ENCODE peak calls at places on chromosomes 6 and 20, in seven cellular contexts. O is Caco-2; S is tibial artery; A is CD8-positive, alpha-beta memory T cell; P is upper lobe of right lung; X is body of pancreas; J is colonic mucosa. T is an unnamed sample.

GRCh38 chr6:10305740-10306423 is 109.0 kb downstream of the TFAP2A start:
- DNase-seq in O (no peak), S (no peak), A (no peak), P (no peak), X (no peak), J (no peak), T (no peak)

GRCh38 chr20:57498425-57499400 is 26.2 kb downstream of the CTCFL start:
- DNase-seq in O (peak; percentile 65), S (no peak), A (no peak), P (no peak), X (no peak), J (peak; percentile 40), T (no peak)

GRCh38 chr6:126812651-126813050 is 305.8 kb upstream of the RSPO3 start:
- DNase-seq in O (no peak), S (no peak), A (no peak), P (no peak), X (no peak), J (no peak), T (no peak)

GRCh38 chr6:1812487-1812886 is 202.8 kb downstream of the FOXC1 start:
- DNase-seq in O (no peak), S (no peak), A (no peak), P (no peak), X (no peak), J (no peak), T (no peak)

GRCh38 chr6:126148853-126149252 is 162.5 kb downstream of the TRMT11 start:
- DNase-seq in O (no peak), S (no peak), A (no peak), P (no peak), X (no peak), J (no peak), T (no peak)

GRCh38 chr6:81766482-81767069 is 14.1 kb upstream of the TENT5A start:
- DNase-seq in O (no peak), S (no peak), A (no peak), P (no peak), X (no peak), J (peak; percentile 48), T (no peak)

GRCh38 chr6:1387632-1388031 is 1.7 kb upstream of the FOXF2 start:
- DNase-seq in O (no peak), S (no peak), A (no peak), P (no peak), X (no peak), J (no peak), T (no peak)

GRCh38 chr6:73121421-73121993 is 103.8 kb downstream of the KHDC1L start:
- DNase-seq in O (peak; percentile 5), S (no peak), A (no peak), P (no peak), X (no peak), J (no peak), T (no peak)

GRCh38 chr20:13430346-13431002 is 208.3 kb downstream of the TASP1 start:
- DNase-seq in O (peak; percentile 41), S (no peak), A (no peak), P (no peak), X (no peak), J (no peak), T (no peak)

DNA sequence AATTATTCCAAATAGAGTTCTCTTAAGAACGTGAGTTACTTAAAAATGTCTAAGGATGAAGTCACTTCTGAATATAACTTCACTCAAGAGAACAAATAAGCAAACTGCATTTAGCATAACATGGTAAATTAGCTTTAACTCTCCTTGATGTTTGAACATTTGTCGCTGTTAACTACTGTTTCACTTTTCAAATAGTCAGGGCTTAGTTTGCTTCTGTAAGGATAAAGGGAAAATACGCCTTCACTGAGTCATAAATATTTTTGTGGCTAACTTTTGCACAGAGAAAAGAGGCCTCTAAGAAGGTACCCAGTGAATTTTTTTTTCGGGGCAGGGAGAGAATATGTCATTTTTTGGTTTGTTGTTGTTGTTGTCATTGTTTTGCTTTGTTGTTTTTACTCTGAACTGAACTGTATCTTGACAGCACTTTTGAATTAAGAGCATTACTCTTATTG is 8.1 kb downstream of the PTPN1 start:
- DNase-seq in O (no peak), S (no peak), A (no peak), P (no peak), X (no peak), J (no peak), T (no peak)
- H3K4me1 ChIP-seq in O (peaks cover 19% of the 10 kb centered on the region), S (no peaks in the 10 kb centered on the region), A (peaks cover 98% of the 10 kb centered on the region), P (peaks cover 75% of the 10 kb centered on the region), X (peaks cover 9% of the 10 kb centered on the region), J (peaks cover 28% of the 10 kb centered on the region), T (peaks cover 55% of the 10 kb centered on the region)

GRCh38 chr6:33212857-33213165 is 4.5 kb downstream of the RING1 start:
- DNase-seq in O (no peak), S (no peak), A (no peak), P (no peak), X (no peak), J (no peak), T (no peak)
- H3K27me3 ChIP-seq in O (no peaks in the 10 kb centered on the region), S (no peaks in the 10 kb centered on the region), A (no peaks in the 10 kb centered on the region), P (no peaks in the 10 kb centered on the region), X (no peaks in the 10 kb centered on the region), J (no peaks in the 10 kb centered on the region), T (peaks cover 18% of the 10 kb centered on the region)

GRCh38 chr6:24845578-24845977 is 46.9 kb upstream of the ARMH2 start:
- DNase-seq in O (no peak), S (no peak), A (no peak), P (no peak), X (no peak), J (no peak), T (no peak)
- H3K4me1 ChIP-seq in O (no peaks in the 10 kb centered on the region), S (no peaks in the 10 kb centered on the region), A (peaks cover 40% of the 10 kb centered on the region), P (no peaks in the 10 kb centered on the region), X (peaks cover 19% of the 10 kb centered on the region), J (no peaks in the 10 kb centered on the region), T (no peaks in the 10 kb centered on the region)

GRCh38 chr6:95083506-95083905 is 493.8 kb upstream of the MANEA start:
- DNase-seq in O (no peak), S (no peak), A (no peak), P (peak; percentile 36), X (no peak), J (no peak), T (no peak)
- H3K27me3 ChIP-seq in O (no peaks in the 10 kb centered on the region), S (no peaks in the 10 kb centered on the region), A (no peaks in the 10 kb centered on the region), P (no peaks in the 10 kb centered on the region), X (no peaks in the 10 kb centered on the region), J (no peaks in the 10 kb centered on the region), T (no peaks in the 10 kb centered on the region)

DNA sequence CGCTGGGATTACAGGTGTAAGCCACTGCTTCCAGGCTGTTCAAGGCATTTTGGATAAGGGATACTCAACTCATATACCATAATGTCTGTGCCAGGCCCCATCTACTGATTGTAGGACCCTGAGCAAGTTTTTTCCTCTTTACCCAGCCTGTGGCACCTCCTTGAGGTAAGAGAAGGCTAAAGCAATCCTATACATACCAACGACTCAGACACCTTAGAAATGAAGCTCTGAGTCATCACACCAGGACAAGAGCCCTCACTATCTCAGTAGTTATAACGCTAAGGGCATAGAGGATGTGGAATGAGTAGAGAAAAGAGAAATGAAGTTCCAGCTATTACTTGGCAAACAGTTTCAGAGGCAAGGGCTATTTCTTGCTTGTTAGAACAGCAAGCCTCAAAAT is 16.9 kb downstream of the NDRG3 start:
- DNase-seq in O (peak; percentile 42), S (no peak), A (no peak), P (no peak), X (no peak), J (no peak), T (no peak)
- H3K4me1 ChIP-seq in O (no peaks in the 10 kb centered on the region), S (no peaks in the 10 kb centered on the region), A (peaks cover 7% of the 10 kb centered on the region), P (no peaks in the 10 kb centered on the region), X (no peaks in the 10 kb centered on the region), J (no peaks in the 10 kb centered on the region), T (no peaks in the 10 kb centered on the region)

DNA sequence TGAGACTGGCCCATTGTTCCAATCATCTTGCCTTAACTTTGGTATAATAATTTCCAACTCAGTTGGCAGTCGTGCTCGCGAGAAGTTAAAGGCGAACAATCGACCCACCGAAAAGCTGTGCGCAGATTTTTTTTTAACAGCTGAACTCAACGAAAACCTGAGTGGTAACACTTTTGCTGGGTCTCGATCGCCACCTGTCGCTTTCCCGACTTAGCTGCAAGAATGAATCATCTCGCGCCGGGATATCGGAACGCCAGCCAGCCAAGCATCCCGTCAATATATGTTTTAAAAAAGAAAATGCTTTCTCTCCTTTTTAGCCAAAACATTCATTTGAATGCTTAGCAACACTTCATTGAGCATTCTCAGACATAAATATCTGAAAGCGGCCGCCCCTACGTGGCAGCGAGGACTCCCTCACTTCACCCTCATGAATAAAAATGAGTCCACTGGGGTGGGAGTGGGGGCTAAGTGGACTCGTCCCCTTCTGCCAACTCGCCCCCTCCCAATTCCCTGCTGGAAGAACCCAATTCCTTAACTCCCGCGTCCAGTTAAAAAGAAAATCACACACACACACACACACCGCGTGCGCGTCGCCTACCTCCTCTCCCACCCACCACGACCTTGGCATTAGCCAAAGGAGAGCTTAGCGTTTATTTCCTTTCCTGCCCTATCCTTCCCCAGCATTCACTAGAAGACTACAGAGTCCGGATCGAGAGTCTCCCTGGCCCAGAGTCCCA is 1.5 kb downstream of the COL12A1 start:
- DNase-seq in O (peak; percentile 82), S (peak; percentile 72), A (no peak), P (peak; percentile 75), X (peak; percentile 78), J (peak; percentile 66), T (peak; percentile 72)
- H3K27me3 ChIP-seq in O (no peaks in the 10 kb centered on the region), S (no peaks in the 10 kb centered on the region), A (peaks cover 49% of the 10 kb centered on the region), P (peaks cover 72% of the 10 kb centered on the region), X (peaks cover 32% of the 10 kb centered on the region), J (peaks cover 54% of the 10 kb centered on the region), T (peaks cover 87% of the 10 kb centered on the region)

DNA sequence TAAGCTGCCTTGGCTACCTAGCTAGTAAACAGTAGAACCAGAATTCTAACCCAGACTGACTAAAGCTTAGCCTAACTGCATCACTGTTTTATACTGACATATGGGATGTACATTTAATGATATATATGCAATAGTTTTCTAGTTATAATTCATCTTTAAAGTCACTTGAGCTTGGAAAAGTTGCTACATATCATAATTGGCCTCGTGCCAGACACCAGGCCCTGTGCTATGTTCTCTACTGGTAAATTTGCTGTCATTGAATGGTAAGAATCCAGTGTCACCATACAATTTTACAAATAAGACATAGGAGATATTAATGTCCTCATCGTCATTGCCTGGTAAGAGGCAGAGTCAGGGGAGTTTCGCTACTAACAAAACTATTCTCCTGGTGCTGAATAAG is 396.8 kb downstream of the CDKAL1 start:
- DNase-seq in O (no peak), S (no peak), A (no peak), P (no peak), X (no peak), J (no peak), T (no peak)
- H3K4me1 ChIP-seq in O (peaks cover 13% of the 10 kb centered on the region), S (no peaks in the 10 kb centered on the region), A (no peaks in the 10 kb centered on the region), P (no peaks in the 10 kb centered on the region), X (peaks cover 5% of the 10 kb centered on the region), J (no peaks in the 10 kb centered on the region), T (peaks cover 18% of the 10 kb centered on the region)